ENCODE peak calls at places on chromosomes 4 and X, in eight cellular contexts. S is osteoblast, E is fibroblast of pulmonary artery, D is IMR-90, R is GM20000, I is choroid plexus epithelial cell, G is endothelial cell, B is neural progenitor cell. K is an unnamed sample.

GRCh38 chr4:71860643-71861042 is 76.8 kb upstream of the GC start:
- DNase-seq in S (peak; percentile 15), E (no peak), D (no peak), R (no peak), I (peak; percentile 0), G (no peak), B (peak; percentile 46), K (no peak)

GRCh38 chr4:83629945-83630684 is 94.2 kb downstream of the GPAT3 start:
- DNase-seq in S (peak; percentile 38), E (peak; percentile 77), D (peak; percentile 82), R (no peak), I (peak; percentile 57), G (no peak), B (no peak), K (peak; percentile 88)

GRCh38 chrX:45035071-45035470 is 162.1 kb downstream of the KDM6A start:
- DNase-seq in S (no peak), E (no peak), D (no peak), R (no peak), I (no peak), G (no peak), B (no peak), K (no peak)

GRCh38 chrX:151752847-151753246 is 18.3 kb downstream of the CNGA2 start:
- DNase-seq in S (peak; percentile 72), E (no peak), D (no peak), R (no peak), I (no peak), G (no peak), B (no peak), K (no peak)

GRCh38 chr4:101678180-101678579 is 112.3 kb upstream of the BANK1 start:
- DNase-seq in S (no peak), E (no peak), D (no peak), R (no peak), I (no peak), G (no peak), B (no peak), K (peak; percentile 18)

GRCh38 chrX:129495941-129496340 is 27.3 kb downstream of the SMARCA1 start:
- DNase-seq in S (no peak), E (no peak), D (peak; percentile 48), R (no peak), I (peak; percentile 40), G (no peak), B (no peak), K (peak; percentile 22)

GRCh38 chr4:167943872-167944505 is 148.3 kb upstream of the ANXA10 start:
- DNase-seq in S (no peak), E (peak; percentile 15), D (no peak), R (no peak), I (no peak), G (no peak), B (no peak), K (peak; percentile 33)

GRCh38 chr4:174928174-174928573 is 10.0 kb downstream of the ADAM29 start:
- DNase-seq in S (no peak), E (no peak), D (no peak), R (no peak), I (no peak), G (no peak), B (no peak), K (no peak)

GRCh38 chr4:151092488-151092887 is 6.9 kb upstream of the RPS3A start:
- DNase-seq in S (no peak), E (no peak), D (no peak), R (no peak), I (no peak), G (no peak), B (no peak), K (no peak)

GRCh38 chrX:96883608-96884007 is at the start of gene RPA4:
- DNase-seq in S (no peak), E (no peak), D (no peak), R (no peak), I (no peak), G (no peak), B (no peak), K (no peak)

GRCh38 chr4:62271107-62271506 is 1071.0 kb downstream of the ADGRL3 start:
- DNase-seq in S (no peak), E (no peak), D (no peak), R (no peak), I (no peak), G (no peak), B (no peak), K (no peak)

GRCh38 chr4:106414366-106414765 is 45.8 kb upstream of the GIMD1 start:
- DNase-seq in S (no peak), E (no peak), D (no peak), R (no peak), I (peak; percentile 26), G (no peak), B (no peak), K (no peak)

GRCh38 chrX:38804481-38805293 is 3.4 kb downstream of the MID1IP1 start:
- DNase-seq in S (peak; percentile 52), E (peak; percentile 25), D (no peak), R (peak; percentile 16), I (peak; percentile 17), G (peak; percentile 34), B (peak; percentile 46), K (peak; percentile 35)

GRCh38 chrX:27451324-27451723 is 11.8 kb downstream of the PPP4R3C start:
- DNase-seq in S (no peak), E (no peak), D (no peak), R (no peak), I (no peak), G (no peak), B (no peak), K (no peak)

GRCh38 chr4:56626963-56627362 is 54.1 kb downstream of the HOPX start:
- DNase-seq in S (no peak), E (peak; percentile 8), D (no peak), R (no peak), I (no peak), G (no peak), B (no peak), K (no peak)

GRCh38 chr4:15007201-15007600 is 4.9 kb downstream of the CPEB2 start:
- DNase-seq in S (peak; percentile 81), E (no peak), D (no peak), R (no peak), I (no peak), G (no peak), B (no peak), K (no peak)

GRCh38 chr4:62528874-62529273 is 1328.7 kb downstream of the ADGRL3 start:
- DNase-seq in S (no peak), E (peak; percentile 34), D (no peak), R (no peak), I (no peak), G (no peak), B (no peak), K (no peak)

GRCh38 chr4:17511041-17511949 is 595 bp downstream of the QDPR start:
- DNase-seq in S (peak; percentile 81), E (peak; percentile 52), D (peak; percentile 33), R (peak; percentile 56), I (peak; percentile 56), G (peak; percentile 46), B (peak; percentile 58), K (peak; percentile 47)

GRCh38 chr4:188993871-188994270 is 854.6 kb downstream of the TRIML1 start:
- DNase-seq in S (no peak), E (no peak), D (no peak), R (no peak), I (no peak), G (no peak), B (no peak), K (no peak)

DNA sequence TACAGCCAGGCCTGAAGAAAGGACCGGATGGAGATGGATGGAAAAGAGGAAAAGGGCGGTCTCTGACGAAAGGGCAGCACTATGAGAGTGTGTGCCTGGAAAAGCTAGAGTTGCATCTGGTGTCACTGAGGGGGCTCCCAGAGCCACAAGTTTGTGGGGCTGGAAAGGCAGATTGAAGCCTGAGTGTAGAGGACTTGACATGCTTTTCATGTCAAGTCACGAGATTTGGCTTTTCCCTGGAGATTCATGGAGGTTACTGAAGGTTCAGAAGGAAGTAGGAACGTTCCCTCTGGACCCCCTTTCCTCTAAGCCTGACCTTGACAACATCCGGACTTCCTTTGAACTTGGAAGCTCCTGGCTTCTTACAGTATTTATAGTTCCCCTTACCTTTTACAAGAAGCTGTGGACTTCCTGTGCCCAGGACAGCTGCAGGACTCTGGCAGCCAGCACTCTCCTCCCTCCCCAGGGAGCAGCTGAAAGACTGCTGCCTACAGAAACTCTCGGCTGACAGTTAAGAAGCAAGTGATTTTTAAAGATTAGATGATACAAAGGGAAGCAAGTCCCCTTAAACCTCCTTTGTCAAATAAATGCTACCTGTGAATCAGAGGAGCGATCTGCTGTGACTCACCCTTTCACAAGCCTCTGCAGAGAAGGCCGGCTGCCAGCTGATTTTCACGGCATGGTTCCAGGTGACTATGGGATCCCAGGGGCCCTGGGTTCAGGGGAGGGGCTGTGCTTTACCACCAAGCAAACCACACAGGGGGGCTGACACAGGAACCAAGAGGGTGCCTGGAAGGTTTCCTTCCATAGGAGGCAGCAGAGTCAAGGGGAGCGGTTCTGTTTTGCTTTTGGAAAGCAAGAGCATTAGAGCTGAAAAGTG is 72.9 kb upstream of the STIM2 start:
- DNase-seq in S (peak; percentile 82), E (peak; percentile 59), D (peak; percentile 76), R (no peak), I (peak; percentile 66), G (no peak), B (peak; percentile 60), K (peak; percentile 80)
- TF ChIP-seq CTCF in S (peak; percentile 44), E (peak; percentile 48), D (no peak), R (no peak), I (peak; percentile 75), G (no peak), B (peak; percentile 45), K (peak; percentile 66)

GRCh38 chrX:149877157-149877556 is 3.8 kb upstream of the MAGEA8 start:
- DNase-seq in S (no peak), E (no peak), D (no peak), R (no peak), I (no peak), G (no peak), B (no peak), K (no peak)

GRCh38 chrX:149877636-149878035 is 3.3 kb upstream of the MAGEA8 start:
- DNase-seq in S (no peak), E (peak; percentile 0), D (no peak), R (no peak), I (peak; percentile 9), G (no peak), B (no peak), K (no peak)

GRCh38 chrX:149881081-149881711 is at the start of gene MAGEA8:
- DNase-seq in S (no peak), E (no peak), D (no peak), R (no peak), I (no peak), G (no peak), B (peak; percentile 8), K (no peak)
- TF ChIP-seq CTCF in S (no peak), E (no peak), D (peak; percentile 3), R (peak; percentile 8), I (no peak), G (peak; percentile 36), B (peak; percentile 35), K (no peak)

GRCh38 chr4:153750197-153750817 is 9.5 kb downstream of the RNF175 start:
- DNase-seq in S (peak; percentile 73), E (peak; percentile 82), D (peak; percentile 58), R (peak; percentile 75), I (peak; percentile 91), G (peak; percentile 86), B (peak; percentile 90), K (peak; percentile 86)
- TF ChIP-seq CTCF in S (peak; percentile 78), E (peak; percentile 85), D (peak; percentile 69), R (peak; percentile 51), I (peak; percentile 89), G (peak; percentile 76), B (peak; percentile 88), K (peak; percentile 76)

DNA sequence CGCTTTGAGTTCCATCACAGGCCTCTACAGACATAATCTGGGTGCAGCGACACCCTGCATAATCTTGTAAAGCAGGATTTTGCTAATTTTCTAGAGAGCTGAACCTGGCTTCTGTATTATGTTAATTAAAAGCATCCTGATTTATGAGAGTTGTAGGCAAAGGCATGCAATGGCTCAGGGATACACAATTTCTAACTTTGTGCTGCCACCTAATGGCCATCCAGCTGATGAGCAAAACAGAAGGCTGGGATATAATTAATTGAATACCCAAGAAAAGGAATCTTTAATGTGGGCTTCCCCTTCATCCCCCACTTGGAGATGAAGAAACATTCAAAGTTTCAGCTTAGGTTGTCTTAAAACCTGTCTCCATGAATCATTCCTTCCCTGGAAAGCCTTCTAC is 78.1 kb downstream of the BMP15 start:
- DNase-seq in S (no peak), E (peak; percentile 39), D (peak; percentile 33), R (peak; percentile 1), I (peak; percentile 52), G (peak; percentile 25), B (peak; percentile 53), K (peak; percentile 41)
- TF ChIP-seq CTCF in S (peak; percentile 68), E (peak; percentile 55), D (peak; percentile 63), R (peak; percentile 25), I (peak; percentile 62), G (peak; percentile 32), B (peak; percentile 64), K (peak; percentile 67)

K was measured in fibroblast of the aortic adventitia.